ENCODE peak calls at places on chromosome 2, in ten cellular contexts. A is bronchial epithelial cell; I is activated CD8-positive, alpha-beta memory T cell treated with anti-CD3 and anti-CD28 coated beads for 4 hours; O is fibroblast of mammary gland; K is amygdala; Z is cardiac muscle cell; E is naive thymus-derived CD8-positive, alpha-beta T cell; Y is NCI-H1417; N is Calu3; U is MM.1S. P is an unnamed sample.

GRCh38 chr2:44324971-44325426 is 36.3 kb downstream of the PREPL start:
- DNase-seq in A (peak), I (no peak), O (peak), K (no peak), Z (peak), E (no peak), Y (no peak), N (no peak), U (no peak), P (no peak)

GRCh38 chr2:193101591-193101990 is 906.9 kb upstream of the TMEFF2 start:
- DNase-seq in A (no peak), I (no peak), O (no peak), K (no peak), Z (no peak), E (no peak), Y (no peak), N (no peak), U (no peak), P (no peak)

GRCh38 chr2:221716434-221717303 is 144.6 kb upstream of the EPHA4 start:
- DNase-seq in A (peak), I (no peak), O (peak), K (no peak), Z (no peak), E (no peak), Y (no peak), N (no peak), U (no peak), P (peak)

GRCh38 chr2:39487398-39488250 is 50.5 kb upstream of the MAP4K3 start:
- DNase-seq in A (no peak), I (no peak), O (peak), K (no peak), Z (no peak), E (no peak), Y (no peak), N (no peak), U (no peak), P (no peak)

GRCh38 chr2:119517433-119517832 is 6.8 kb downstream of the SCTR start:
- DNase-seq in A (peak), I (no peak), O (peak), K (no peak), Z (peak), E (peak), Y (peak), N (peak), U (peak), P (no peak)

GRCh38 chr2:217711236-217711635 is 291.6 kb downstream of the TNS1 start:
- DNase-seq in A (no peak), I (no peak), O (no peak), K (no peak), Z (no peak), E (no peak), Y (no peak), N (no peak), U (no peak), P (no peak)

GRCh38 chr2:240602266-240603050 is 15.9 kb downstream of the CAPN10 start:
- DNase-seq in A (no peak), I (no peak), O (no peak), K (no peak), Z (no peak), E (no peak), Y (no peak), N (no peak), U (no peak), P (no peak)

GRCh38 chr2:221554769-221555510 is 17.2 kb downstream of the EPHA4 start:
- DNase-seq in A (no peak), I (no peak), O (peak), K (no peak), Z (no peak), E (no peak), Y (no peak), N (no peak), U (no peak), P (no peak)

GRCh38 chr2:225233234-225233633 is 166.3 kb upstream of the NYAP2 start:
- DNase-seq in A (peak), I (no peak), O (no peak), K (no peak), Z (no peak), E (no peak), Y (no peak), N (no peak), U (no peak), P (no peak)

GRCh38 chr2:45353879-45354278 is 257.2 kb downstream of the SRBD1 start:
- DNase-seq in A (peak), I (no peak), O (peak), K (no peak), Z (no peak), E (no peak), Y (no peak), N (no peak), U (no peak), P (peak)

GRCh38 chr2:232662486-232663260 is 29.3 kb downstream of the EFHD1 start:
- DNase-seq in A (no peak), I (no peak), O (no peak), K (no peak), Z (no peak), E (no peak), Y (no peak), N (no peak), U (no peak), P (no peak)

GRCh38 chr2:25078171-25079049 is 36.5 kb downstream of the EFR3B start:
- DNase-seq in A (peak), I (no peak), O (peak), K (no peak), Z (peak), E (no peak), Y (peak), N (peak), U (no peak), P (peak)

GRCh38 chr2:96772903-96773675 is 12.4 kb downstream of the CNNM4 start:
- DNase-seq in A (no peak), I (no peak), O (no peak), K (no peak), Z (no peak), E (no peak), Y (no peak), N (no peak), U (no peak), P (no peak)

GRCh38 chr2:23377772-23378171 is 7.2 kb upstream of the KLHL29 start:
- DNase-seq in A (peak), I (no peak), O (no peak), K (no peak), Z (no peak), E (no peak), Y (no peak), N (no peak), U (no peak), P (no peak)

GRCh38 chr2:229673676-229674075 is 40.7 kb downstream of the DNER start:
- DNase-seq in A (peak), I (no peak), O (no peak), K (no peak), Z (no peak), E (no peak), Y (no peak), N (peak), U (no peak), P (peak)

GRCh38 chr2:221134718-221135117 is 437.4 kb downstream of the EPHA4 start:
- DNase-seq in A (no peak), I (no peak), O (no peak), K (no peak), Z (no peak), E (no peak), Y (no peak), N (no peak), U (no peak), P (no peak)